ENCODE peak calls at places on chromosome 9, in four cellular contexts. U, O, Q and W are unnamed samples.

GRCh38 chr9:113501129-113501686 is 37.7 kb downstream of the RGS3 start:
- DNase-seq in U (no peak), O (peak; percentile 81), Q (no peak), W (no peak)

GRCh38 chr9:4035809-4036208 is 264.1 kb downstream of the GLIS3 start:
- DNase-seq in U (no peak), O (peak; percentile 26), Q (no peak), W (no peak)

GRCh38 chr9:34983209-34983608 is 6.3 kb upstream of the DNAJB5 start:
- DNase-seq in U (no peak), O (no peak), Q (no peak), W (no peak)

GRCh38 chr9:114483499-114483898 is 21.8 kb downstream of the WHRN start:
- DNase-seq in U (no peak), O (no peak), Q (no peak), W (no peak)

GRCh38 chr9:16960084-16960483 is 89.6 kb upstream of the BNC2 start:
- DNase-seq in U (peak; percentile 35), O (no peak), Q (no peak), W (no peak)

GRCh38 chr9:81849631-81850259 is 78.5 kb upstream of the SPATA31D4 start:
- DNase-seq in U (no peak), O (no peak), Q (no peak), W (peak; percentile 21)

GRCh38 chr9:105713939-105714331 is 19.6 kb downstream of the TMEM38B start:
- DNase-seq in U (no peak), O (no peak), Q (no peak), W (no peak)

GRCh38 chr9:112093147-112093874 is 81.8 kb downstream of the SUSD1 start:
- DNase-seq in U (no peak), O (no peak), Q (no peak), W (no peak)

GRCh38 chr9:84435902-84436301 is 95.3 kb upstream of the SLC28A3 start:
- DNase-seq in U (peak; percentile 2), O (no peak), Q (no peak), W (no peak)

GRCh38 chr9:81868145-81868544 is 60.1 kb upstream of the SPATA31D4 start:
- DNase-seq in U (no peak), O (no peak), Q (no peak), W (no peak)

GRCh38 chr9:70466976-70467551 is 52.6 kb upstream of the KLF9 start:
- DNase-seq in U (peak; percentile 96), O (no peak), Q (no peak), W (no peak)

GRCh38 chr9:131237931-131238401 is 38.3 kb downstream of the FAM78A start:
- DNase-seq in U (peak; percentile 96), O (peak; percentile 72), Q (peak; percentile 49), W (no peak)